ENCODE peak calls at places on chromosomes 3 and 15, in eight cellular contexts. One of them, this sample, is unnamed.

GRCh38 chr15:100650685-100651084 is 48.3 kb downstream of the ASB7 start:
- DNase-seq in body of pancreas: no peak
- DNase-seq in choroid plexus epithelial cell: no peak
- DNase-seq in Peyer's patch: no peak
- DNase-seq in fibroblast of villous mesenchyme: no peak
- DNase-seq in heart left ventricle: no peak
- DNase-seq in AG10803: no peak
- DNase-seq in GM12865: no peak
- DNase-seq in this sample: no peak

GRCh38 chr15:77649610-77650009 is 16.9 kb upstream of the LINGO1 start:
- DNase-seq in heart left ventricle: no peak
- DNase-seq in fibroblast of villous mesenchyme: no peak
- DNase-seq in AG10803: no peak
- DNase-seq in GM12865: no peak
- DNase-seq in Peyer's patch: no peak
- DNase-seq in body of pancreas: no peak
- DNase-seq in choroid plexus epithelial cell: no peak
- DNase-seq in this sample: no peak

GRCh38 chr3:99502871-99503270 is 135.5 kb upstream of the COL8A1 start:
- DNase-seq in Peyer's patch: no peak
- DNase-seq in GM12865: peak; percentile 21
- DNase-seq in heart left ventricle: no peak
- DNase-seq in AG10803: no peak
- DNase-seq in fibroblast of villous mesenchyme: peak; percentile 17
- DNase-seq in body of pancreas: no peak
- DNase-seq in choroid plexus epithelial cell: peak; percentile 70
- DNase-seq in this sample: no peak

GRCh38 chr15:74627766-74628165 is 12.1 kb downstream of the CLK3 start:
- DNase-seq in body of pancreas: no peak
- DNase-seq in Peyer's patch: no peak
- DNase-seq in heart left ventricle: no peak
- DNase-seq in fibroblast of villous mesenchyme: no peak
- DNase-seq in GM12865: no peak
- DNase-seq in choroid plexus epithelial cell: no peak
- DNase-seq in AG10803: no peak
- DNase-seq in this sample: no peak

GRCh38 chr3:183285828-183286457 is 32.9 kb downstream of the B3GNT5 start:
- DNase-seq in GM12865: peak; percentile 92
- DNase-seq in AG10803: peak; percentile 92
- DNase-seq in choroid plexus epithelial cell: peak; percentile 99
- DNase-seq in fibroblast of villous mesenchyme: peak; percentile 99
- DNase-seq in heart left ventricle: peak; percentile 83
- DNase-seq in body of pancreas: peak; percentile 89
- DNase-seq in Peyer's patch: peak; percentile 95
- DNase-seq in this sample: peak; percentile 97

GRCh38 chr3:72177075-72178050 is 392.4 kb upstream of the PROK2 start:
- DNase-seq in AG10803: peak; percentile 74
- DNase-seq in Peyer's patch: no peak
- DNase-seq in choroid plexus epithelial cell: peak; percentile 64
- DNase-seq in GM12865: peak; percentile 87
- DNase-seq in fibroblast of villous mesenchyme: peak; percentile 63
- DNase-seq in body of pancreas: peak; percentile 20
- DNase-seq in heart left ventricle: peak; percentile 57
- DNase-seq in this sample: peak; percentile 28

GRCh38 chr3:34183581-34184313 is 385.3 kb downstream of the PDCD6IP start:
- DNase-seq in body of pancreas: no peak
- DNase-seq in fibroblast of villous mesenchyme: no peak
- DNase-seq in Peyer's patch: no peak
- DNase-seq in AG10803: no peak
- DNase-seq in heart left ventricle: no peak
- DNase-seq in GM12865: no peak
- DNase-seq in choroid plexus epithelial cell: no peak
- DNase-seq in this sample: no peak

GRCh38 chr3:165502707-165503106 is 306.5 kb upstream of the SLITRK3 start:
- DNase-seq in AG10803: no peak
- DNase-seq in Peyer's patch: no peak
- DNase-seq in body of pancreas: no peak
- DNase-seq in choroid plexus epithelial cell: no peak
- DNase-seq in fibroblast of villous mesenchyme: no peak
- DNase-seq in heart left ventricle: no peak
- DNase-seq in GM12865: peak; percentile 4
- DNase-seq in this sample: no peak

GRCh38 chr3:94063497-94064119 is 747 bp downstream of the NSUN3 start:
- DNase-seq in choroid plexus epithelial cell: peak; percentile 17
- DNase-seq in body of pancreas: no peak
- DNase-seq in GM12865: peak; percentile 22
- DNase-seq in heart left ventricle: no peak
- DNase-seq in fibroblast of villous mesenchyme: no peak
- DNase-seq in Peyer's patch: no peak
- DNase-seq in AG10803: peak; percentile 15
- DNase-seq in this sample: no peak

GRCh38 chr15:39125904-39126303 is 455.0 kb upstream of the THBS1 start:
- DNase-seq in choroid plexus epithelial cell: peak; percentile 77
- DNase-seq in AG10803: peak; percentile 54
- DNase-seq in Peyer's patch: peak; percentile 49
- DNase-seq in heart left ventricle: no peak
- DNase-seq in GM12865: peak; percentile 71
- DNase-seq in fibroblast of villous mesenchyme: peak; percentile 68
- DNase-seq in body of pancreas: peak; percentile 39
- DNase-seq in this sample: peak; percentile 75

GRCh38 chr3:144105542-144105941 is 133.9 kb downstream of the DIPK2A start:
- DNase-seq in body of pancreas: peak; percentile 13
- DNase-seq in fibroblast of villous mesenchyme: no peak
- DNase-seq in Peyer's patch: no peak
- DNase-seq in GM12865: no peak
- DNase-seq in choroid plexus epithelial cell: no peak
- DNase-seq in heart left ventricle: no peak
- DNase-seq in AG10803: no peak
- DNase-seq in this sample: no peak

GRCh38 chr15:92158426-92158825 is 235.3 kb upstream of the ST8SIA2 start:
- DNase-seq in choroid plexus epithelial cell: no peak
- DNase-seq in fibroblast of villous mesenchyme: no peak
- DNase-seq in GM12865: peak; percentile 46
- DNase-seq in heart left ventricle: no peak
- DNase-seq in Peyer's patch: peak; percentile 53
- DNase-seq in AG10803: no peak
- DNase-seq in body of pancreas: no peak
- DNase-seq in this sample: no peak

GRCh38 chr15:70160267-70160666 is 62.5 kb upstream of the TLE3 start:
- DNase-seq in Peyer's patch: peak; percentile 79
- DNase-seq in choroid plexus epithelial cell: peak; percentile 42
- DNase-seq in heart left ventricle: no peak
- DNase-seq in AG10803: no peak
- DNase-seq in GM12865: no peak
- DNase-seq in fibroblast of villous mesenchyme: peak; percentile 84
- DNase-seq in body of pancreas: no peak
- DNase-seq in this sample: peak; percentile 59

GRCh38 chr3:195040773-195041520 is 230.0 kb downstream of the XXYLT1 start:
- DNase-seq in fibroblast of villous mesenchyme: no peak
- DNase-seq in choroid plexus epithelial cell: no peak
- DNase-seq in Peyer's patch: peak; percentile 59
- DNase-seq in AG10803: no peak
- DNase-seq in GM12865: no peak
- DNase-seq in body of pancreas: no peak
- DNase-seq in heart left ventricle: no peak
- DNase-seq in this sample: no peak

GRCh38 chr3:134883697-134884385 is 88.8 kb downstream of the EPHB1 start:
- DNase-seq in heart left ventricle: no peak
- DNase-seq in choroid plexus epithelial cell: no peak
- DNase-seq in Peyer's patch: no peak
- DNase-seq in fibroblast of villous mesenchyme: no peak
- DNase-seq in AG10803: peak; percentile 61
- DNase-seq in GM12865: no peak
- DNase-seq in body of pancreas: no peak
- DNase-seq in this sample: no peak

GRCh38 chr3:179015551-179016020 is 56.0 kb downstream of the ZMAT3 start:
- DNase-seq in AG10803: peak; percentile 79
- DNase-seq in GM12865: peak; percentile 91
- DNase-seq in body of pancreas: peak; percentile 53
- DNase-seq in choroid plexus epithelial cell: peak; percentile 92
- DNase-seq in heart left ventricle: peak; percentile 34
- DNase-seq in Peyer's patch: peak; percentile 83
- DNase-seq in fibroblast of villous mesenchyme: peak; percentile 86
- DNase-seq in this sample: peak; percentile 86

GRCh38 chr3:197541756-197542539 is 13.8 kb downstream of the BDH1 start:
- DNase-seq in choroid plexus epithelial cell: peak; percentile 93
- DNase-seq in body of pancreas: peak; percentile 24
- DNase-seq in AG10803: peak; percentile 72
- DNase-seq in heart left ventricle: peak; percentile 67
- DNase-seq in Peyer's patch: peak; percentile 46
- DNase-seq in fibroblast of villous mesenchyme: peak; percentile 60
- DNase-seq in GM12865: no peak
- DNase-seq in this sample: peak; percentile 43

GRCh38 chr15:51281368-51281967 is 56.9 kb downstream of the CYP19A1 start:
- DNase-seq in Peyer's patch: peak; percentile 72
- DNase-seq in fibroblast of villous mesenchyme: peak; percentile 69
- DNase-seq in body of pancreas: peak; percentile 76
- DNase-seq in AG10803: peak; percentile 44
- DNase-seq in GM12865: peak; percentile 65
- DNase-seq in choroid plexus epithelial cell: peak; percentile 79
- DNase-seq in heart left ventricle: peak; percentile 64
- DNase-seq in this sample: peak; percentile 65
- TF ChIP-seq CTCF in Peyer's patch: peak; percentile 35
- TF ChIP-seq CTCF in fibroblast of villous mesenchyme: peak; percentile 85
- TF ChIP-seq CTCF in body of pancreas: peak; percentile 52
- TF ChIP-seq CTCF in AG10803: peak; percentile 77
- TF ChIP-seq CTCF in GM12865: peak; percentile 72
- TF ChIP-seq CTCF in choroid plexus epithelial cell: peak; percentile 94
- TF ChIP-seq CTCF in heart left ventricle: peak; percentile 77
- TF ChIP-seq CTCF in this sample: peak; percentile 47

GRCh38 chr15:52678468-52679231 is 538 bp downstream of the ATOSA start:
- DNase-seq in fibroblast of villous mesenchyme: peak; percentile 60
- DNase-seq in Peyer's patch: peak; percentile 85
- DNase-seq in body of pancreas: peak; percentile 94
- DNase-seq in choroid plexus epithelial cell: peak; percentile 72
- DNase-seq in AG10803: peak; percentile 54
- DNase-seq in GM12865: peak; percentile 51
- DNase-seq in heart left ventricle: peak; percentile 65
- DNase-seq in this sample: peak; percentile 80
- TF ChIP-seq CTCF in fibroblast of villous mesenchyme: peak; percentile 19
- TF ChIP-seq CTCF in Peyer's patch: no peak
- TF ChIP-seq CTCF in body of pancreas: no peak
- TF ChIP-seq CTCF in choroid plexus epithelial cell: peak; percentile 36
- TF ChIP-seq CTCF in AG10803: peak; percentile 10
- TF ChIP-seq CTCF in GM12865: no peak
- TF ChIP-seq CTCF in heart left ventricle: no peak
- TF ChIP-seq CTCF in this sample: no peak

GRCh38 chr15:80059786-80060489 is 462 bp downstream of the ZFAND6 start:
- DNase-seq in choroid plexus epithelial cell: peak; percentile 33
- DNase-seq in body of pancreas: peak; percentile 59
- DNase-seq in Peyer's patch: no peak
- DNase-seq in fibroblast of villous mesenchyme: peak; percentile 31
- DNase-seq in AG10803: peak; percentile 3
- DNase-seq in heart left ventricle: peak; percentile 83
- DNase-seq in GM12865: no peak
- DNase-seq in this sample: peak; percentile 58

GRCh38 chr15:80055933-80056332 is 3.5 kb upstream of the ZFAND6 start:
- DNase-seq in fibroblast of villous mesenchyme: no peak
- DNase-seq in Peyer's patch: no peak
- DNase-seq in GM12865: peak; percentile 58
- DNase-seq in AG10803: no peak
- DNase-seq in choroid plexus epithelial cell: no peak
- DNase-seq in heart left ventricle: no peak
- DNase-seq in body of pancreas: no peak
- DNase-seq in this sample: no peak

GRCh38 chr15:80061581-80061980 is 2.1 kb downstream of the ZFAND6 start:
- DNase-seq in Peyer's patch: no peak
- DNase-seq in GM12865: no peak
- DNase-seq in body of pancreas: no peak
- DNase-seq in heart left ventricle: no peak
- DNase-seq in fibroblast of villous mesenchyme: peak; percentile 69
- DNase-seq in choroid plexus epithelial cell: peak; percentile 61
- DNase-seq in AG10803: peak; percentile 50
- DNase-seq in this sample: no peak

GRCh38 chr15:80058044-80058443 is 1.4 kb upstream of the ZFAND6 start:
- DNase-seq in AG10803: no peak
- DNase-seq in body of pancreas: no peak
- DNase-seq in Peyer's patch: no peak
- DNase-seq in heart left ventricle: no peak
- DNase-seq in GM12865: no peak
- DNase-seq in choroid plexus epithelial cell: no peak
- DNase-seq in fibroblast of villous mesenchyme: no peak
- DNase-seq in this sample: no peak

DNA sequence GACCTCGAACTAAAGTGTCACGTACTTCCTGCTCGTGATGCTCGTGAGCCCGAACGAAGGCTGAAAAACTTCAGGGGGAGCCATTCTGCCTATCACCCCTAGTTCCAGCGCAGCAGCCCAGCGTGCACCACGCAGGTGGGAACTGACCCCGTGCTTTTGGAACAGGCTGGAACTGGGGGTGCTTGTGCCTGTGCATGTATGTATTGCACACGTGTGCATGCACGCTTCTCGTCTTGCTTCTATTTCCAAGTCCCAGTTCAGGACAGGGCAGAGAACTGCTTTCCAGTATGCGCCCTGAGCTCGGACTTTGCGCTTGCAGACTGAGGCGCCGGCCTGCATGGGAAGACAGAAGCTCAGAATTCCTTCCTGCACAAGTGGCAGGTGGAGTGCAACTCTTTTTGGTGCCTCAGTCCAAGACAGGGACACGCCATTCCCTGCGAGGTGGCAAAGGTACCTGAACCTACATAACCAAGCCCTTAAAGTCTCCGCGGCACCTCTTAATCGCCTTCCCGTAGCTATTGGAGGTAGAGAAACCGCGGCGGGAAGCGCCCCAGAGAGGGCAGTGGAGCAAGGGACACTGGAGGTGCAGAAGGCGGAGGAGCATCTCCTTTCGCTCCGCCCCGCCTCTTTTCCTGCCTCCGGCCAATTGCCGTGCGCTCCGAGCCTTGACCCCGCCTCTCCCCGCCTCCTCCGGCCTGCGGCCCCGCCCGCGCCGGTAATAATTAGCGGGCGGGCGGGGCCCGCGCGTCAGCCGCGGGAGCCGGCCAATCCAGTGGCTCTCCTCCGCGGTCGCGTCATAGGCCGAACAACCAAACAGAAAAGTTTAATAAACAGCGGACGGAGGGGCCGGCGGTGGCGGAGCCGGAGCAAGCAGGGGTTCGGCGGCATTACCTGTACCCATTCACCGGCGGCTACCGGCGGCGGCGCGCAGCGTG is at the start of gene ZFAND6:
- DNase-seq in fibroblast of villous mesenchyme: peak; percentile 94
- DNase-seq in AG10803: peak; percentile 88
- DNase-seq in body of pancreas: peak; percentile 97
- DNase-seq in GM12865: peak; percentile 97
- DNase-seq in heart left ventricle: peak; percentile 96
- DNase-seq in choroid plexus epithelial cell: peak; percentile 94
- DNase-seq in Peyer's patch: peak; percentile 98
- DNase-seq in this sample: peak; percentile 93
- TF ChIP-seq CTCF in fibroblast of villous mesenchyme: no peak
- TF ChIP-seq CTCF in AG10803: no peak
- TF ChIP-seq CTCF in body of pancreas: no peak
- TF ChIP-seq CTCF in GM12865: no peak
- TF ChIP-seq CTCF in heart left ventricle: no peak
- TF ChIP-seq CTCF in choroid plexus epithelial cell: peak; percentile 1
- TF ChIP-seq CTCF in Peyer's patch: no peak
- TF ChIP-seq CTCF in this sample: no peak

DNA sequence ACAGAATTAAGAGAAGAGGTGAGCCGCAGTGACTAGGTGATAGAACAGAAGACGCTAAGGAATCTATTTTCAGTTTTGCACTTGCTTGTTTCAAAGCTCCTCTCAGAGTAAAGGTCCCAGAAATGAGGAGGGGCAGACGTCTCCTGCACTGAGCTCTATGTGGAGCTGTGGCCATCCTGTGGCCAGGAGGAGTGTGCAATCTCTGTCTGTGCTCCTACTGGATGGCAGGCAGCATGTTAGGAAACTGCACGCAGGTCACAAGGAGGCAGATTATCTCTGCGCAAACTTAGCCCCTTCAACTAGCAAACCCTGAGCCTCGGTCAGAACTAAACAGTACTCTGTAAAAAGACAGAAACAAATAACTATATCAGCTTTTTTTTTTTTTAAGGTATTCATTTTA is 31.1 kb upstream of the PPIB start:
- DNase-seq in body of pancreas: no peak
- DNase-seq in fibroblast of villous mesenchyme: no peak
- DNase-seq in heart left ventricle: no peak
- DNase-seq in Peyer's patch: no peak
- DNase-seq in choroid plexus epithelial cell: no peak
- DNase-seq in GM12865: no peak
- DNase-seq in AG10803: no peak
- DNase-seq in this sample: no peak
- TF ChIP-seq CTCF in body of pancreas: no peak
- TF ChIP-seq CTCF in fibroblast of villous mesenchyme: no peak
- TF ChIP-seq CTCF in heart left ventricle: no peak
- TF ChIP-seq CTCF in Peyer's patch: no peak
- TF ChIP-seq CTCF in choroid plexus epithelial cell: no peak
- TF ChIP-seq CTCF in GM12865: no peak
- TF ChIP-seq CTCF in AG10803: no peak
- TF ChIP-seq CTCF in this sample: no peak